ENCODE peak calls at places on chromosomes 7 and 10, in six cellular contexts. One of them, this sample, is unnamed.

GRCh38 chr7:923108-924041 is 31.1 kb downstream of the ADAP1 start:
- DNase-seq in stimulated activated CD4-positive, alpha-beta T cell treated with anti-CD3 and anti-CD28 coated beads, Interleukin-4, amount 100 ng/mL, for 24 hours: peak
- DNase-seq in naive B cell: peak
- DNase-seq in head of caudate nucleus: no peak
- DNase-seq in iris pigment epithelial cell: peak
- DNase-seq in NCI-H1694 treated with DMSO at 0.1 percent for 48 hours: no peak
- DNase-seq in this sample: peak

GRCh38 chr10:58266826-58267712 is 625 bp downstream of the IPMK start:
- DNase-seq in stimulated activated CD4-positive, alpha-beta T cell treated with anti-CD3 and anti-CD28 coated beads, Interleukin-4, amount 100 ng/mL, for 24 hours: peak
- DNase-seq in naive B cell: peak
- DNase-seq in NCI-H1694 treated with DMSO at 0.1 percent for 48 hours: peak
- DNase-seq in head of caudate nucleus: peak
- DNase-seq in iris pigment epithelial cell: peak
- DNase-seq in this sample: peak

GRCh38 chr7:148987751-148988512 is 40.4 kb downstream of the PDIA4 start:
- DNase-seq in NCI-H1694 treated with DMSO at 0.1 percent for 48 hours: no peak
- DNase-seq in stimulated activated CD4-positive, alpha-beta T cell treated with anti-CD3 and anti-CD28 coated beads, Interleukin-4, amount 100 ng/mL, for 24 hours: peak
- DNase-seq in naive B cell: no peak
- DNase-seq in head of caudate nucleus: no peak
- DNase-seq in iris pigment epithelial cell: peak
- DNase-seq in this sample: no peak

GRCh38 chr7:81402227-81402626 is 367.6 kb downstream of the HGF start:
- DNase-seq in naive B cell: no peak
- DNase-seq in stimulated activated CD4-positive, alpha-beta T cell treated with anti-CD3 and anti-CD28 coated beads, Interleukin-4, amount 100 ng/mL, for 24 hours: no peak
- DNase-seq in head of caudate nucleus: no peak
- DNase-seq in iris pigment epithelial cell: peak
- DNase-seq in NCI-H1694 treated with DMSO at 0.1 percent for 48 hours: no peak
- DNase-seq in this sample: no peak

GRCh38 chr10:127017406-127018297 is 112.4 kb downstream of the DOCK1 start:
- DNase-seq in stimulated activated CD4-positive, alpha-beta T cell treated with anti-CD3 and anti-CD28 coated beads, Interleukin-4, amount 100 ng/mL, for 24 hours: no peak
- DNase-seq in head of caudate nucleus: no peak
- DNase-seq in NCI-H1694 treated with DMSO at 0.1 percent for 48 hours: no peak
- DNase-seq in naive B cell: no peak
- DNase-seq in iris pigment epithelial cell: peak
- DNase-seq in this sample: no peak

GRCh38 chr7:10919923-10920322 is 53.7 kb upstream of the PHF14 start:
- DNase-seq in head of caudate nucleus: no peak
- DNase-seq in NCI-H1694 treated with DMSO at 0.1 percent for 48 hours: no peak
- DNase-seq in iris pigment epithelial cell: no peak
- DNase-seq in naive B cell: no peak
- DNase-seq in stimulated activated CD4-positive, alpha-beta T cell treated with anti-CD3 and anti-CD28 coated beads, Interleukin-4, amount 100 ng/mL, for 24 hours: no peak
- DNase-seq in this sample: no peak

GRCh38 chr10:44969854-44970253 is 8.8 kb downstream of the DEPP1 start:
- DNase-seq in naive B cell: no peak
- DNase-seq in head of caudate nucleus: no peak
- DNase-seq in stimulated activated CD4-positive, alpha-beta T cell treated with anti-CD3 and anti-CD28 coated beads, Interleukin-4, amount 100 ng/mL, for 24 hours: no peak
- DNase-seq in iris pigment epithelial cell: no peak
- DNase-seq in NCI-H1694 treated with DMSO at 0.1 percent for 48 hours: no peak
- DNase-seq in this sample: no peak

GRCh38 chr10:43691503-43691902 is 42.8 kb upstream of the ZNF32 start:
- DNase-seq in iris pigment epithelial cell: no peak
- DNase-seq in NCI-H1694 treated with DMSO at 0.1 percent for 48 hours: peak
- DNase-seq in naive B cell: no peak
- DNase-seq in stimulated activated CD4-positive, alpha-beta T cell treated with anti-CD3 and anti-CD28 coated beads, Interleukin-4, amount 100 ng/mL, for 24 hours: no peak
- DNase-seq in head of caudate nucleus: no peak
- DNase-seq in this sample: no peak

GRCh38 chr7:14841850-14842249 is 60.7 kb downstream of the DGKB start:
- DNase-seq in NCI-H1694 treated with DMSO at 0.1 percent for 48 hours: no peak
- DNase-seq in head of caudate nucleus: no peak
- DNase-seq in stimulated activated CD4-positive, alpha-beta T cell treated with anti-CD3 and anti-CD28 coated beads, Interleukin-4, amount 100 ng/mL, for 24 hours: no peak
- DNase-seq in naive B cell: no peak
- DNase-seq in iris pigment epithelial cell: no peak
- DNase-seq in this sample: no peak

GRCh38 chr7:91126762-91127161 is 137.5 kb upstream of the FZD1 start:
- DNase-seq in iris pigment epithelial cell: no peak
- DNase-seq in naive B cell: no peak
- DNase-seq in head of caudate nucleus: no peak
- DNase-seq in stimulated activated CD4-positive, alpha-beta T cell treated with anti-CD3 and anti-CD28 coated beads, Interleukin-4, amount 100 ng/mL, for 24 hours: no peak
- DNase-seq in NCI-H1694 treated with DMSO at 0.1 percent for 48 hours: no peak
- DNase-seq in this sample: no peak

GRCh38 chr10:23367896-23368685 is 23.5 kb upstream of the C10orf67 start:
- DNase-seq in stimulated activated CD4-positive, alpha-beta T cell treated with anti-CD3 and anti-CD28 coated beads, Interleukin-4, amount 100 ng/mL, for 24 hours: no peak
- DNase-seq in iris pigment epithelial cell: no peak
- DNase-seq in head of caudate nucleus: no peak
- DNase-seq in naive B cell: no peak
- DNase-seq in NCI-H1694 treated with DMSO at 0.1 percent for 48 hours: no peak
- DNase-seq in this sample: no peak

GRCh38 chr7:75642810-75643486 is 95.8 kb downstream of the HIP1 start:
- DNase-seq in naive B cell: peak
- DNase-seq in NCI-H1694 treated with DMSO at 0.1 percent for 48 hours: peak
- DNase-seq in head of caudate nucleus: no peak
- DNase-seq in stimulated activated CD4-positive, alpha-beta T cell treated with anti-CD3 and anti-CD28 coated beads, Interleukin-4, amount 100 ng/mL, for 24 hours: peak
- DNase-seq in iris pigment epithelial cell: peak
- DNase-seq in this sample: peak

GRCh38 chr10:5776881-5777197 is 36.4 kb downstream of the GDI2 start:
- DNase-seq in stimulated activated CD4-positive, alpha-beta T cell treated with anti-CD3 and anti-CD28 coated beads, Interleukin-4, amount 100 ng/mL, for 24 hours: no peak
- DNase-seq in iris pigment epithelial cell: peak
- DNase-seq in head of caudate nucleus: no peak
- DNase-seq in naive B cell: no peak
- DNase-seq in NCI-H1694 treated with DMSO at 0.1 percent for 48 hours: no peak
- DNase-seq in this sample: peak

GRCh38 chr10:100565206-100565985 is 29.7 kb downstream of the HIF1AN start:
- DNase-seq in stimulated activated CD4-positive, alpha-beta T cell treated with anti-CD3 and anti-CD28 coated beads, Interleukin-4, amount 100 ng/mL, for 24 hours: no peak
- DNase-seq in NCI-H1694 treated with DMSO at 0.1 percent for 48 hours: no peak
- DNase-seq in naive B cell: no peak
- DNase-seq in head of caudate nucleus: no peak
- DNase-seq in iris pigment epithelial cell: no peak
- DNase-seq in this sample: no peak

GRCh38 chr7:42159150-42159549 is 77.9 kb downstream of the GLI3 start:
- DNase-seq in head of caudate nucleus: no peak
- DNase-seq in naive B cell: no peak
- DNase-seq in stimulated activated CD4-positive, alpha-beta T cell treated with anti-CD3 and anti-CD28 coated beads, Interleukin-4, amount 100 ng/mL, for 24 hours: no peak
- DNase-seq in NCI-H1694 treated with DMSO at 0.1 percent for 48 hours: no peak
- DNase-seq in iris pigment epithelial cell: no peak
- DNase-seq in this sample: no peak

GRCh38 chr10:120011359-120012132 is 119.0 kb downstream of the SEC23IP start:
- DNase-seq in stimulated activated CD4-positive, alpha-beta T cell treated with anti-CD3 and anti-CD28 coated beads, Interleukin-4, amount 100 ng/mL, for 24 hours: no peak
- DNase-seq in head of caudate nucleus: peak
- DNase-seq in naive B cell: no peak
- DNase-seq in NCI-H1694 treated with DMSO at 0.1 percent for 48 hours: no peak
- DNase-seq in iris pigment epithelial cell: no peak
- DNase-seq in this sample: no peak

This sample was measured in A673.